ENCODE peak calls at places on chromosome 17, in six cellular contexts. One of them, this sample, is unnamed.

GRCh38 chr17:55845385-55845784 is 94.5 kb downstream of the PCTP start:
- DNase-seq in esophagus squamous epithelium: no peak
- DNase-seq in transverse colon: peak; percentile 33
- DNase-seq in uterus: peak; percentile 41
- DNase-seq in ovary: peak; percentile 15
- DNase-seq in heart left ventricle: peak; percentile 69
- DNase-seq in this sample: peak; percentile 14

GRCh38 chr17:78641243-78641642 is 64.0 kb upstream of the DNAH17 start:
- DNase-seq in ovary: no peak
- DNase-seq in transverse colon: no peak
- DNase-seq in esophagus squamous epithelium: no peak
- DNase-seq in heart left ventricle: peak; percentile 17
- DNase-seq in uterus: no peak
- DNase-seq in this sample: no peak

GRCh38 chr17:68972119-68972704 is 17.0 kb upstream of the ABCA8 start:
- DNase-seq in uterus: no peak
- DNase-seq in transverse colon: no peak
- DNase-seq in ovary: no peak
- DNase-seq in heart left ventricle: no peak
- DNase-seq in esophagus squamous epithelium: no peak
- DNase-seq in this sample: no peak

GRCh38 chr17:65078441-65079160 is 22.1 kb upstream of the GNA13 start:
- DNase-seq in heart left ventricle: no peak
- DNase-seq in uterus: no peak
- DNase-seq in esophagus squamous epithelium: no peak
- DNase-seq in transverse colon: no peak
- DNase-seq in ovary: no peak
- DNase-seq in this sample: no peak

GRCh38 chr17:12927541-12928425 is 90.0 kb downstream of the ELAC2 start:
- DNase-seq in ovary: peak; percentile 13
- DNase-seq in uterus: peak; percentile 23
- DNase-seq in transverse colon: no peak
- DNase-seq in esophagus squamous epithelium: no peak
- DNase-seq in heart left ventricle: no peak
- DNase-seq in this sample: no peak

GRCh38 chr17:69447726-69448125 is 33.2 kb downstream of the MAP2K6 start:
- DNase-seq in transverse colon: no peak
- DNase-seq in ovary: peak; percentile 43
- DNase-seq in heart left ventricle: no peak
- DNase-seq in esophagus squamous epithelium: no peak
- DNase-seq in uterus: peak; percentile 57
- DNase-seq in this sample: no peak

GRCh38 chr17:76635039-76635438 is 8.5 kb downstream of the ST6GALNAC1 start:
- DNase-seq in ovary: no peak
- DNase-seq in transverse colon: no peak
- DNase-seq in esophagus squamous epithelium: no peak
- DNase-seq in heart left ventricle: no peak
- DNase-seq in uterus: no peak
- DNase-seq in this sample: no peak

GRCh38 chr17:20179031-20179430 is 169.9 kb downstream of the SPECC1 start:
- DNase-seq in esophagus squamous epithelium: no peak
- DNase-seq in uterus: no peak
- DNase-seq in transverse colon: no peak
- DNase-seq in ovary: no peak
- DNase-seq in heart left ventricle: no peak
- DNase-seq in this sample: no peak

GRCh38 chr17:57035971-57036481 is 49.0 kb upstream of the AKAP1 start:
- DNase-seq in ovary: no peak
- DNase-seq in esophagus squamous epithelium: no peak
- DNase-seq in transverse colon: peak; percentile 80
- DNase-seq in uterus: no peak
- DNase-seq in heart left ventricle: no peak
- DNase-seq in this sample: no peak

GRCh38 chr17:68497885-68498319 is 14.3 kb upstream of the PRKAR1A start:
- DNase-seq in transverse colon: peak; percentile 68
- DNase-seq in heart left ventricle: no peak
- DNase-seq in esophagus squamous epithelium: no peak
- DNase-seq in ovary: no peak
- DNase-seq in uterus: no peak
- DNase-seq in this sample: no peak

GRCh38 chr17:16250635-16251034 is 33.6 kb downstream of the PIGL start:
- DNase-seq in heart left ventricle: no peak
- DNase-seq in ovary: no peak
- DNase-seq in uterus: no peak
- DNase-seq in transverse colon: no peak
- DNase-seq in esophagus squamous epithelium: no peak
- DNase-seq in this sample: no peak

GRCh38 chr17:14756469-14756868 is 455.6 kb downstream of the HS3ST3B1 start:
- DNase-seq in uterus: no peak
- DNase-seq in heart left ventricle: no peak
- DNase-seq in esophagus squamous epithelium: no peak
- DNase-seq in ovary: no peak
- DNase-seq in transverse colon: no peak
- DNase-seq in this sample: no peak

GRCh38 chr17:14301279-14301760 is 439 bp downstream of the HS3ST3B1 start:
- DNase-seq in transverse colon: no peak
- DNase-seq in uterus: no peak
- DNase-seq in ovary: no peak
- DNase-seq in esophagus squamous epithelium: no peak
- DNase-seq in heart left ventricle: no peak
- DNase-seq in this sample: no peak

GRCh38 chr17:2264023-2264860 is 39.3 kb downstream of the SMG6 start:
- DNase-seq in uterus: no peak
- DNase-seq in esophagus squamous epithelium: no peak
- DNase-seq in ovary: no peak
- DNase-seq in transverse colon: no peak
- DNase-seq in heart left ventricle: no peak
- DNase-seq in this sample: no peak

GRCh38 chr17:8223356-8224063 is 13.1 kb upstream of the AURKB start:
- DNase-seq in esophagus squamous epithelium: no peak
- DNase-seq in heart left ventricle: peak; percentile 79
- DNase-seq in transverse colon: peak; percentile 74
- DNase-seq in uterus: peak; percentile 66
- DNase-seq in ovary: peak; percentile 71
- DNase-seq in this sample: peak; percentile 54

GRCh38 chr17:78117027-78117981 is 11.3 kb downstream of the TMC6 start:
- DNase-seq in esophagus squamous epithelium: no peak
- DNase-seq in heart left ventricle: peak; percentile 64
- DNase-seq in ovary: no peak
- DNase-seq in uterus: no peak
- DNase-seq in transverse colon: peak; percentile 53
- DNase-seq in this sample: no peak

GRCh38 chr17:77419095-77419494 is 278.3 kb downstream of the SEC14L1 start:
- DNase-seq in heart left ventricle: peak; percentile 61
- DNase-seq in esophagus squamous epithelium: no peak
- DNase-seq in transverse colon: no peak
- DNase-seq in uterus: no peak
- DNase-seq in ovary: no peak
- DNase-seq in this sample: no peak

GRCh38 chr17:81812571-81813370 is 8.8 kb downstream of the GCGR start:
- DNase-seq in transverse colon: no peak
- DNase-seq in uterus: no peak
- DNase-seq in ovary: no peak
- DNase-seq in esophagus squamous epithelium: no peak
- DNase-seq in heart left ventricle: no peak
- DNase-seq in this sample: no peak

GRCh38 chr17:81811705-81812570 is 8.0 kb downstream of the GCGR start:
- DNase-seq in transverse colon: no peak
- DNase-seq in uterus: no peak
- DNase-seq in ovary: no peak
- DNase-seq in heart left ventricle: no peak
- DNase-seq in esophagus squamous epithelium: no peak
- DNase-seq in this sample: no peak

GRCh38 chr17:81810476-81810875 is 6.5 kb downstream of the GCGR start:
- DNase-seq in uterus: no peak
- DNase-seq in esophagus squamous epithelium: no peak
- DNase-seq in transverse colon: no peak
- DNase-seq in heart left ventricle: no peak
- DNase-seq in ovary: no peak
- DNase-seq in this sample: no peak

GRCh38 chr17:81809556-81809998 is 5.6 kb downstream of the GCGR start:
- DNase-seq in transverse colon: no peak
- DNase-seq in esophagus squamous epithelium: no peak
- DNase-seq in uterus: no peak
- DNase-seq in heart left ventricle: no peak
- DNase-seq in ovary: no peak
- DNase-seq in this sample: no peak

DNA sequence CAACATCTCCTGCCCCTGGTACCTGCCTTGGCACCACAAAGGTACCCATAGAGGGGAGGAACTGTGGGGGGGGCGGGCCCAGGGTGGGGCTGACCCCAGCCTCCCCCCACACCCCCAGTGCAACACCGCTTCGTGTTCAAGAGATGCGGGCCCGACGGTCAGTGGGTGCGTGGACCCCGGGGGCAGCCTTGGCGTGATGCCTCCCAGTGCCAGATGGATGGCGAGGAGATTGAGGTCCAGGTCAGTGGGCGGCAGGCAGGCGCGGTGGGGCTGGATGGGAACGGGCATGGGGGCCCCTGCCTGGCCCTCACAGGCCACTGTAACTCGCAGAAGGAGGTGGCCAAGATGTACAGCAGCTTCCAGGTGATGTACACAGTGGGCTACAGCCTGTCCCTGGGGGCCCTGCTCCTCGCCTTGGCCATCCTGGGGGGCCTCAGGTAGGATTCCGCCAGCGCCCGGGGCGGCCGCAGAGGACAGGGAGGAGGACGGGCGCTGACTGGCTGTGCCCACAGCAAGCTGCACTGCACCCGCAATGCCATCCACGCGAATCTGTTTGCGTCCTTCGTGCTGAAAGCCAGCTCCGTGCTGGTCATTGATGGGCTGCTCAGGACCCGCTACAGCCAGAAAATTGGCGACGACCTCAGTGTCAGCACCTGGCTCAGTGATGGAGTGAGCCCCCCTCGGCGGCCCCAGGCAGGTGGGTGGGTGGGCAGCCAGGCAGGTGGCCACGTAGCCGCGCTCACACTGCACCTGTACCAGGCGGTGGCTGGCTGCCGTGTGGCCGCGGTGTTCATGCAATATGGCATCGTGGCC is 7.1 kb downstream of the GCGR start:
- DNase-seq in transverse colon: no peak
- DNase-seq in esophagus squamous epithelium: no peak
- DNase-seq in ovary: no peak
- DNase-seq in uterus: no peak
- DNase-seq in heart left ventricle: no peak
- DNase-seq in this sample: no peak
- TF ChIP-seq CTCF in transverse colon: no peak
- TF ChIP-seq CTCF in esophagus squamous epithelium: no peak
- TF ChIP-seq CTCF in ovary: no peak
- TF ChIP-seq CTCF in uterus: no peak
- TF ChIP-seq CTCF in heart left ventricle: no peak
- TF ChIP-seq CTCF in this sample: no peak

GRCh38 chr17:49469831-49470568 is 25.1 kb upstream of the NGFR start:
- DNase-seq in ovary: no peak
- DNase-seq in uterus: peak; percentile 61
- DNase-seq in heart left ventricle: no peak
- DNase-seq in esophagus squamous epithelium: no peak
- DNase-seq in transverse colon: no peak
- DNase-seq in this sample: no peak

GRCh38 chr17:49471089-49471683 is 23.9 kb upstream of the NGFR start:
- DNase-seq in heart left ventricle: peak; percentile 72
- DNase-seq in transverse colon: no peak
- DNase-seq in esophagus squamous epithelium: no peak
- DNase-seq in uterus: peak; percentile 29
- DNase-seq in ovary: no peak
- DNase-seq in this sample: peak; percentile 51

GRCh38 chr17:49467175-49467574 is 27.9 kb upstream of the NGFR start:
- DNase-seq in ovary: no peak
- DNase-seq in heart left ventricle: no peak
- DNase-seq in uterus: no peak
- DNase-seq in transverse colon: no peak
- DNase-seq in esophagus squamous epithelium: no peak
- DNase-seq in this sample: no peak

GRCh38 chr17:49471769-49472168 is 23.3 kb upstream of the NGFR start:
- DNase-seq in heart left ventricle: no peak
- DNase-seq in esophagus squamous epithelium: no peak
- DNase-seq in transverse colon: no peak
- DNase-seq in uterus: no peak
- DNase-seq in ovary: no peak
- DNase-seq in this sample: no peak

GRCh38 chr17:49468827-49469385 is 26.2 kb upstream of the NGFR start:
- DNase-seq in transverse colon: no peak
- DNase-seq in uterus: peak; percentile 23
- DNase-seq in esophagus squamous epithelium: no peak
- DNase-seq in heart left ventricle: no peak
- DNase-seq in ovary: no peak
- DNase-seq in this sample: peak; percentile 11
- H3K27me3 ChIP-seq in transverse colon: peaks cover 67% of the 10 kb centered on the region
- H3K27me3 ChIP-seq in uterus: no peaks in the 10 kb centered on the region
- H3K27me3 ChIP-seq in esophagus squamous epithelium: peaks cover 10% of the 10 kb centered on the region
- H3K27me3 ChIP-seq in heart left ventricle: peaks cover 47% of the 10 kb centered on the region
- H3K27me3 ChIP-seq in ovary: no peaks in the 10 kb centered on the region
- H3K27me3 ChIP-seq in this sample: no peaks in the 10 kb centered on the region

DNA sequence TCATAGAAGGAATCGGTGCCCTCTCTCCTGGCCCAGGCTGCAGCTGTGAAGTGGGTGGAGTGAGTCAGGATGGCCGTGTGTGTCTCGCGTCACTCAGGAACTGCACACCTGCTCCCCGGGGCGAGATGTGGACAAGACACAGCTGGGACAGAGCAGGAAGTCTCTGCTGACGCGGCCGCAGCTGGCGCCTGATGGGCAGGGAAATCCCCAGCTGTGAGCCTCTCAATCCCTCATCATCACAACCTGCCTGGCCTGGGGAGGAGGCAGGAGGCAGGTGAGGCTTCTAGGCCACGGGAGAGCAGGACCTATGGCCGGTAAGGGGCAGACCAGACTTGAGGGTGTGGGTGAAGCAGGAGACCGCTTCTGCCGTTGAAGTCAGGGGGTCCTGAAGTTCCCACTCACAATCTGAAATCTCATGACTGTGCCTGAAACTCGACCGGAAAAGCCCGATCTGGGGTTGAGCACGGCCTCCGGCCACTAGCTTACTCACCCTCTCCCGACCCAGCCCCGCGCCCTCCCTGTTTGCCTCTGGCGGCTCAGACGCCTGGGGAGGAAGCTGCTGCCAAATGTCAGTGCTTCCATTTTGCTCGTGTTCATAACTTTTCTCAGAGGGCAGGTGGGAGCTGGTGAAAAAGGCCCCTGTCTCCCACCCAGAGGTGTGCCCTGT is 1.1 kb upstream of the TRPV3 start:
- DNase-seq in transverse colon: peak; percentile 85
- DNase-seq in uterus: no peak
- DNase-seq in ovary: no peak
- DNase-seq in esophagus squamous epithelium: peak; percentile 34
- DNase-seq in heart left ventricle: no peak
- DNase-seq in this sample: peak; percentile 52
- TF ChIP-seq POLR2A in transverse colon: peak; percentile 20
- TF ChIP-seq POLR2A in uterus: no peak
- TF ChIP-seq POLR2A in ovary: no peak
- TF ChIP-seq POLR2A in esophagus squamous epithelium: no peak
- TF ChIP-seq POLR2A in heart left ventricle: no peak
- TF ChIP-seq POLR2A in this sample: no peak

DNA sequence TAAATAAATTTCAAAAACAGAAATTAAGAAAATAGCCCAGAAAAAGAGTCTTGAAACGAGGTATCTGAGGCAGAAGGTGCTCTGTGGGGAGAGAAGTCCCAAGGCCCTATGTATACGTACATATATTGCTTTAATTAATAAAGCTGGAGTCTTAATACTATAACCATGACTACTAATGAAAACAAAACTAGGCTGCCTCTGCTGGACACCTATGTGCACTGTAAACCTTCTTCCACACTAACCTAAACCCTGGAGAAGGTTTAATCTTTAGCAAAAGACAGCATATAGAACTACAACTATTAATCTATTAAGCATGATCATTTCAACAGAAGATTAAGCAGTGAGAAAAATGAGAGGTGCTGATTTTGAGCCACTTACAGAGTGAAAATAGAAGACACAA is 153.9 kb upstream of the C17orf78 start:
- DNase-seq in transverse colon: no peak
- DNase-seq in uterus: no peak
- DNase-seq in ovary: no peak
- DNase-seq in heart left ventricle: no peak
- DNase-seq in esophagus squamous epithelium: no peak
- DNase-seq in this sample: no peak
- TF ChIP-seq CTCF in transverse colon: no peak
- TF ChIP-seq CTCF in uterus: no peak
- TF ChIP-seq CTCF in ovary: no peak
- TF ChIP-seq CTCF in heart left ventricle: no peak
- TF ChIP-seq CTCF in esophagus squamous epithelium: no peak
- TF ChIP-seq CTCF in this sample: no peak